ENCODE peak calls at places on chromosome 7, in four cellular contexts. One of them, this sample, is unnamed.

GRCh38 chr7:105216786-105217185 is 171.9 kb downstream of the SRPK2 start:
- DNase-seq in A549: no peak
- DNase-seq in HepG2: no peak
- DNase-seq in K562: no peak
- DNase-seq in this sample: no peak

GRCh38 chr7:37354661-37355131 is 94.0 kb downstream of the ELMO1 start:
- DNase-seq in A549: no peak
- DNase-seq in HepG2: no peak
- DNase-seq in K562: peak
- DNase-seq in this sample: no peak

GRCh38 chr7:99562832-99563231 is 4.4 kb downstream of the ZNF655 start:
- DNase-seq in A549: peak
- DNase-seq in HepG2: peak
- DNase-seq in K562: peak
- DNase-seq in this sample: no peak

GRCh38 chr7:99579956-99580777 is 17.9 kb upstream of the TMEM225B start:
- DNase-seq in A549: no peak
- DNase-seq in HepG2: peak
- DNase-seq in K562: no peak
- DNase-seq in this sample: no peak

GRCh38 chr7:152565731-152566130 is 110.2 kb downstream of the XRCC2 start:
- DNase-seq in A549: no peak
- DNase-seq in HepG2: no peak
- DNase-seq in K562: no peak
- DNase-seq in this sample: no peak

GRCh38 chr7:104231054-104232046 is 23.5 kb upstream of the ORC5 start:
- DNase-seq in A549: peak
- DNase-seq in HepG2: peak
- DNase-seq in K562: peak
- DNase-seq in this sample: no peak

GRCh38 chr7:130649004-130649790 is 19.4 kb downstream of the COPG2 start:
- DNase-seq in A549: no peak
- DNase-seq in HepG2: no peak
- DNase-seq in K562: no peak
- DNase-seq in this sample: peak

GRCh38 chr7:158050441-158051371 is 536.9 kb downstream of the PTPRN2 start:
- DNase-seq in A549: no peak
- DNase-seq in HepG2: no peak
- DNase-seq in K562: no peak
- DNase-seq in this sample: no peak

GRCh38 chr7:150941983-150942590 is 36.0 kb downstream of the KCNH2 start:
- DNase-seq in A549: no peak
- DNase-seq in HepG2: no peak
- DNase-seq in K562: no peak
- DNase-seq in this sample: no peak

GRCh38 chr7:126790763-126791162 is 462.0 kb downstream of the GRM8 start:
- DNase-seq in A549: no peak
- DNase-seq in HepG2: no peak
- DNase-seq in K562: no peak
- DNase-seq in this sample: no peak

GRCh38 chr7:46283852-46284251 is 362.8 kb upstream of the IGFBP3 start:
- DNase-seq in A549: no peak
- DNase-seq in HepG2: no peak
- DNase-seq in K562: no peak
- DNase-seq in this sample: no peak

GRCh38 chr7:114944742-114945625 is 23.1 kb downstream of the MDFIC start:
- DNase-seq in A549: no peak
- DNase-seq in HepG2: no peak
- DNase-seq in K562: no peak
- DNase-seq in this sample: no peak

GRCh38 chr7:27605283-27605682 is 57.4 kb downstream of the HIBADH start:
- DNase-seq in A549: peak
- DNase-seq in HepG2: no peak
- DNase-seq in K562: no peak
- DNase-seq in this sample: no peak

GRCh38 chr7:44724276-44724675 is 24.4 kb upstream of the ZMIZ2 start:
- DNase-seq in A549: no peak
- DNase-seq in HepG2: no peak
- DNase-seq in K562: no peak
- DNase-seq in this sample: no peak

GRCh38 chr7:100190059-100190711 is 12.5 kb downstream of the STAG3 start:
- DNase-seq in A549: peak
- DNase-seq in HepG2: peak
- DNase-seq in K562: peak
- DNase-seq in this sample: no peak

GRCh38 chr7:27346531-27347260 is 104.1 kb downstream of the EVX1 start:
- DNase-seq in A549: peak
- DNase-seq in HepG2: peak
- DNase-seq in K562: no peak
- DNase-seq in this sample: no peak

GRCh38 chr7:53690411-53690810 is 655.0 kb downstream of the POM121L12 start:
- DNase-seq in A549: no peak
- DNase-seq in HepG2: no peak
- DNase-seq in K562: no peak
- DNase-seq in this sample: no peak

GRCh38 chr7:98892609-98893008 is 14.3 kb downstream of the TRRAP start:
- DNase-seq in A549: no peak
- DNase-seq in HepG2: no peak
- DNase-seq in K562: no peak
- DNase-seq in this sample: no peak

GRCh38 chr7:4683884-4684565 is 1.9 kb downstream of the FOXK1 start:
- DNase-seq in A549: no peak
- DNase-seq in HepG2: peak
- DNase-seq in K562: peak
- DNase-seq in this sample: peak

GRCh38 chr7:32893722-32894121 is 2.2 kb upstream of the KBTBD2 start:
- DNase-seq in A549: no peak
- DNase-seq in HepG2: no peak
- DNase-seq in K562: no peak
- DNase-seq in this sample: no peak

GRCh38 chr7:154171422-154171821 is 119.2 kb downstream of the DPP6 start:
- DNase-seq in A549: no peak
- DNase-seq in HepG2: no peak
- DNase-seq in K562: no peak
- DNase-seq in this sample: no peak

GRCh38 chr7:155300641-155301452 is 3.2 kb downstream of the INSIG1 start:
- DNase-seq in A549: no peak
- DNase-seq in HepG2: no peak
- DNase-seq in K562: no peak
- DNase-seq in this sample: no peak

GRCh38 chr7:133582766-133583523 is 330.1 kb downstream of the EXOC4 start:
- DNase-seq in A549: no peak
- DNase-seq in HepG2: no peak
- DNase-seq in K562: no peak
- DNase-seq in this sample: no peak

GRCh38 chr7:31633894-31634494 is 53.0 kb upstream of the PPP1R17 start:
- DNase-seq in A549: peak
- DNase-seq in HepG2: peak
- DNase-seq in K562: peak
- DNase-seq in this sample: no peak

GRCh38 chr7:132125096-132125495 is 451.2 kb downstream of the PLXNA4 start:
- DNase-seq in A549: no peak
- DNase-seq in HepG2: no peak
- DNase-seq in K562: no peak
- DNase-seq in this sample: no peak

GRCh38 chr7:149317986-149318672 is 56.1 kb downstream of the ZNF783 start:
- DNase-seq in A549: no peak
- DNase-seq in HepG2: no peak
- DNase-seq in K562: peak
- DNase-seq in this sample: no peak

GRCh38 chr7:26278769-26279168 is 12.9 kb upstream of the SNX10 start:
- DNase-seq in A549: peak
- DNase-seq in HepG2: peak
- DNase-seq in K562: no peak
- DNase-seq in this sample: no peak

GRCh38 chr7:151014950-151015349 is 9.3 kb downstream of the ATG9B start:
- DNase-seq in A549: no peak
- DNase-seq in HepG2: no peak
- DNase-seq in K562: no peak
- DNase-seq in this sample: no peak

DNA sequence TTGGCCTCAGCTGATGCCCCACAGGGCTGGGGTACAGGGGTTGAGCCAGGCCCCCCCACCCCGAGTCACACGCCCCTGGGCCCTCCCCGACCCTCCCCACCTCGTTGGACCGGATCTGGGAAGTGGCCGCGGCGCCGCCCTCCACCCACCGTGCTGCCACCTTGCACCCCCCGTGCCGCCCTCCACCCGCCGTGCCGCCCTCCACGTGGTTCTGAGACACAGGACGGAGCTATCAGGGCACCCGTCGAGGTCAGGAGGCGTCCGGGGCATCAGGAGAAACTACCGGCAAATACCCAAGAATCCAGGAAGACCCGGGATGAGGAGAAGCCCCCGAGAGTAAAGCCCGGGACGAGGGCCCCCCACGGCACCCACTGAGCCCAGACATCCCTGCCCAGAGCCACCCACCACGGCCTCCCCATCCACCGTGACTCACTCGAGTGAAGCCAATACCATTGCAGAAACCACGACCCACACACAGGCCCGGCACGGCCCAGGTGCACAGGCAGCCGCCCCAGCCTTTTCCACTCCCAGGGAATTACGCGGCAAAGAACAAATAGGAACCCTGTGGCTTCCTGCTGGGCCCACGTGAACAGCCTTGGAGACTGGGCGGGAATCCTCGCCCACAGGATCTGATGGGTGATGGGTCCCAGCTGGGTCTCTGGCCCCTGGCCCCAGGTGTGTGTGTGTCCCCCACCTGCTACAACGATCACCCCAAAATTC is 34.0 kb downstream of the ADAP1 start:
- DNase-seq in A549: no peak
- DNase-seq in HepG2: no peak
- DNase-seq in K562: no peak
- DNase-seq in this sample: no peak
- TF ChIP-seq EP300 in A549: no peak
- TF ChIP-seq EP300 in HepG2: no peak
- TF ChIP-seq EP300 in K562: no peak
- TF ChIP-seq EP300 in this sample: no peak

GRCh38 chr7:16071246-16071857 is 350.0 kb downstream of the CRPPA start:
- DNase-seq in A549: peak
- DNase-seq in HepG2: peak
- DNase-seq in K562: peak
- DNase-seq in this sample: no peak
- TF ChIP-seq BHLHE40 in A549: no peak
- TF ChIP-seq BHLHE40 in HepG2: no peak
- TF ChIP-seq BHLHE40 in K562: no peak
- TF ChIP-seq BHLHE40 in this sample: no peak

DNA sequence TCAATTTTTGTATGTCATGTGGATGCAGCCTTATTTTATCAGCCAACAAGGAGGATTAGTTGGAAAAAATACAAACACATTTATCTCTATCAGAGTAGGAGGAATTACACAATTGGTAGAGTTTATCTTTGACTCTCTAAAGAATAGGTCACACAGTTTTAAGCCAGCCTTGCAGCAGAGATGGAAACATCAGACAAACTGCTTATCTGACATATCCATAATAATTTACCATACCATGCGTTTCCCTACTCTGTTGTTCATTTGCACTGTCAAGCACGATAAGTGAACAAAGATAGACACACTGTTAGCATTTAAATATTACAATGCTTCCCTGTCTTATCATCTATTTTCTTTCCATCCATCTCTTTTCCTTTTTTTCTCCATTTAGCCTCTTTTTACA is 283.7 kb upstream of the SMIM30 start:
- DNase-seq in A549: no peak
- DNase-seq in HepG2: no peak
- DNase-seq in K562: no peak
- DNase-seq in this sample: no peak
- TF ChIP-seq EP300 in A549: no peak
- TF ChIP-seq EP300 in HepG2: no peak
- TF ChIP-seq EP300 in K562: no peak
- TF ChIP-seq EP300 in this sample: no peak

DNA sequence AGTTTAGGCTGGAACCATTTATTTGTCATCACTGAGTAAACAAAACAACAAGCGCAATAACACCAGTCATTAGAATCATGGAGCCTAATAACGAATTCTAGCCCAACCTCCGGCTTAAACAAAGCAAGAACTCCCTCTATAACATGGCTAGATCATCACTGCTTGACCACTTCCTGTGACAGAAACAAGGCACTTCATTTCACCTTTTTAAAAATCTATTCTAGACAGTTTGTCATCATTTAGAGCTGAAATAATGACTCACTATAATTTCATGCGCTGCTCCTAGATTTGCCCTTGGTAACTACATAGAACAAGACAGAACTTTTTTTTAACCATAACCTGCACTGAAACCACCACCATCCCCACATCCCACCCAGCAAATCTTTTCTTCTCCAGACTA is 81.3 kb downstream of the OSBPL3 start:
- DNase-seq in A549: no peak
- DNase-seq in HepG2: no peak
- DNase-seq in K562: no peak
- DNase-seq in this sample: no peak
- TF ChIP-seq BHLHE40 in A549: no peak
- TF ChIP-seq BHLHE40 in HepG2: no peak
- TF ChIP-seq BHLHE40 in K562: no peak
- TF ChIP-seq BHLHE40 in this sample: no peak

DNA sequence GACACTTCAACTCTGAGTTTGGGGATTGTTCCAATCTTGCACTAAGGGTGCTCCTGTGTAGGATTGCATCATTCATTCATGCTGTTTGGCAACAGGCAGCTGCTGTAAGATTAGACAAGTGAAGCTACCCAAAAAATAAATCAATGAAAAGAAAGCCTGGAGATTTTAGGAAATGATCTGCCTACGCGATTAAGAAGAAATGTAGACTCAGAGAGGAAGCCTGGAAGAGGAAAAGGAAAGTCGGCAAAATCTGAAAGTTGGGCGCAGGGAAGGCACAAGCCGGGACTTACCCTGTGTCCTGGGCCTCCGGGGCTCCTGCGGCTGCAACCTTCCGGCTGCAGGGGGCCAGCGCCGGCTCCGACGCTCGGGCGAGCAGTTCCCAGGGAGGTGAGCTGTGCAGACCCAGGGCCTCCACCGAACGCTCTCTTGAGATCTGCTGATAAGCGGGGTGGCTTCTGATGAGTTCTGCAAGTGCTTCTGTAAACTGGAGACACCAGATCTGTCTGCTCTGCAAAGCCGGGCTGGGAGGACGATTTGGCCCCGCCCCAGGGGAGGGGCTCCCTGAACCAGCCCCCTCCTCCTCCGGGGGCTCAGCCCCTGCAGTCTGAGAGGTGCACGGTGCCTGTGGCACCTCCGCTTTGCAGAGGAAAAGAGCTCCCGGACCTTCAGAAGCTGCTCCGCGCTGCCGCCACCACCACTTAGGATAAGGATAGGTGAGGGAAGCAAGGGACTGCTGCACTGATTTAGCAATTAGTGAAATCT is 17.4 kb downstream of the PSPH start:
- DNase-seq in A549: peak
- DNase-seq in HepG2: peak
- DNase-seq in K562: peak
- DNase-seq in this sample: peak
- TF ChIP-seq EP300 in A549: no peak
- TF ChIP-seq EP300 in HepG2: peak
- TF ChIP-seq EP300 in K562: peak
- TF ChIP-seq EP300 in this sample: no peak

DNA sequence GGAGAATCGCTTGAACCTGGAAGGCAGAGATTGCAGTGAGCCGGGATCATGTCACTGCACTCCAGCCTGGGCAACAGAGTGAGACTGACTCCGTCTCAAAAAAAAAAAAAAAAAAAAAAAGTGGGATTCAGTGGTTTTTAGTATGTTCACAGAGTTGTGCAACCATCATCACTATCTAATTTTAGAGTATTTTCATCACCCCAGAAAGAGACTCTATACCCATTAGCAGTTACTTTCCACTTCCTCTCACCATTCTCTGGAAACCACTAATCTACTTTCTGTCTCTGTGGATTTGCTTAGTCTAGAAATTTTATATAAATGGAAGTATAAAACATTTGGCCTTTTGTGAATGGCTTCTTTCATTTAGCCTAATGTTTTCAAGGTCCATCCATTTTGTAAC is 113.4 kb downstream of the ST7 start:
- DNase-seq in A549: no peak
- DNase-seq in HepG2: no peak
- DNase-seq in K562: no peak
- DNase-seq in this sample: no peak
- TF ChIP-seq BHLHE40 in A549: no peak
- TF ChIP-seq BHLHE40 in HepG2: no peak
- TF ChIP-seq BHLHE40 in K562: no peak
- TF ChIP-seq BHLHE40 in this sample: no peak

This sample was measured in GM12878.